ENCODE peak calls at places on chromosomes 6 and 20, in four cellular contexts. One of them, this sample, is unnamed.

GRCh38 chr6:142400495-142400894 is 98.7 kb downstream of the ADGRG6 start:
- DNase-seq in NCI-H1436: no peak
- DNase-seq in NCI-H82: no peak
- DNase-seq in stimulated activated effector memory CD8-positive, alpha-beta T cell treated with anti-CD3 and anti-CD28 coated beads, Interleukin-12 subunit alpha, Interleukin-12 subunit beta, amount 100 ng/mL, for 72 hours: no peak
- DNase-seq in this sample: no peak

GRCh38 chr20:52295556-52295955 is 104.0 kb upstream of the ZFP64 start:
- DNase-seq in stimulated activated effector memory CD8-positive, alpha-beta T cell treated with anti-CD3 and anti-CD28 coated beads, Interleukin-12 subunit alpha, Interleukin-12 subunit beta, amount 100 ng/mL, for 72 hours: no peak
- DNase-seq in NCI-H1436: no peak
- DNase-seq in NCI-H82: no peak
- DNase-seq in this sample: no peak

GRCh38 chr6:146909376-146909775 is 294.8 kb upstream of the STXBP5 start:
- DNase-seq in stimulated activated effector memory CD8-positive, alpha-beta T cell treated with anti-CD3 and anti-CD28 coated beads, Interleukin-12 subunit alpha, Interleukin-12 subunit beta, amount 100 ng/mL, for 72 hours: no peak
- DNase-seq in NCI-H1436: no peak
- DNase-seq in NCI-H82: no peak
- DNase-seq in this sample: no peak

GRCh38 chr6:157381631-157382621 is 936 bp downstream of the ZDHHC14 start:
- DNase-seq in NCI-H1436: no peak
- DNase-seq in NCI-H82: peak; percentile 61
- DNase-seq in stimulated activated effector memory CD8-positive, alpha-beta T cell treated with anti-CD3 and anti-CD28 coated beads, Interleukin-12 subunit alpha, Interleukin-12 subunit beta, amount 100 ng/mL, for 72 hours: peak; percentile 70
- DNase-seq in this sample: peak; percentile 49

GRCh38 chr20:63264519-63264918 is 8.1 kb upstream of the ARFGAP1 start:
- DNase-seq in stimulated activated effector memory CD8-positive, alpha-beta T cell treated with anti-CD3 and anti-CD28 coated beads, Interleukin-12 subunit alpha, Interleukin-12 subunit beta, amount 100 ng/mL, for 72 hours: no peak
- DNase-seq in NCI-H1436: no peak
- DNase-seq in NCI-H82: no peak
- DNase-seq in this sample: no peak

GRCh38 chr20:20664795-20665194 is 47.6 kb downstream of the RALGAPA2 start:
- DNase-seq in stimulated activated effector memory CD8-positive, alpha-beta T cell treated with anti-CD3 and anti-CD28 coated beads, Interleukin-12 subunit alpha, Interleukin-12 subunit beta, amount 100 ng/mL, for 72 hours: no peak
- DNase-seq in NCI-H1436: peak; percentile 17
- DNase-seq in NCI-H82: peak; percentile 60
- DNase-seq in this sample: peak; percentile 41

GRCh38 chr6:25714765-25715164 is 39.8 kb upstream of the SLC17A4 start:
- DNase-seq in stimulated activated effector memory CD8-positive, alpha-beta T cell treated with anti-CD3 and anti-CD28 coated beads, Interleukin-12 subunit alpha, Interleukin-12 subunit beta, amount 100 ng/mL, for 72 hours: no peak
- DNase-seq in NCI-H82: peak; percentile 82
- DNase-seq in NCI-H1436: no peak
- DNase-seq in this sample: no peak

GRCh38 chr20:22548040-22548439 is 36.3 kb downstream of the FOXA2 start:
- DNase-seq in NCI-H1436: no peak
- DNase-seq in NCI-H82: no peak
- DNase-seq in stimulated activated effector memory CD8-positive, alpha-beta T cell treated with anti-CD3 and anti-CD28 coated beads, Interleukin-12 subunit alpha, Interleukin-12 subunit beta, amount 100 ng/mL, for 72 hours: no peak
- DNase-seq in this sample: no peak

GRCh38 chr6:108133594-108134179 is 32.1 kb upstream of the NR2E1 start:
- DNase-seq in NCI-H82: peak; percentile 85
- DNase-seq in stimulated activated effector memory CD8-positive, alpha-beta T cell treated with anti-CD3 and anti-CD28 coated beads, Interleukin-12 subunit alpha, Interleukin-12 subunit beta, amount 100 ng/mL, for 72 hours: peak; percentile 51
- DNase-seq in NCI-H1436: peak; percentile 56
- DNase-seq in this sample: peak; percentile 70

GRCh38 chr20:60977896-60978295 is 274.2 kb upstream of the CDH4 start:
- DNase-seq in NCI-H82: no peak
- DNase-seq in stimulated activated effector memory CD8-positive, alpha-beta T cell treated with anti-CD3 and anti-CD28 coated beads, Interleukin-12 subunit alpha, Interleukin-12 subunit beta, amount 100 ng/mL, for 72 hours: no peak
- DNase-seq in NCI-H1436: no peak
- DNase-seq in this sample: no peak